ENCODE peak calls at places on chromosomes 11 and 22, in nine cellular contexts. J is kidney epithelial cell, P is A673, H is stomach, L is fibroblast of lung, U is GM23248, A is right atrium auricular region, G is BE2C, D is prostate gland. B is an unnamed sample.

GRCh38 chr11:110858556-110858921 is 146.3 kb upstream of the ARHGAP20 start:
- DNase-seq in J (no peak), P (no peak), H (peak; percentile 27), L (no peak), U (peak; percentile 30), A (peak; percentile 62), G (no peak), D (no peak), B (no peak)

GRCh38 chr22:48960576-48960975 is 867.1 kb downstream of the BRD1 start:
- DNase-seq in J (no peak), P (no peak), H (no peak), L (no peak), U (no peak), A (no peak), G (no peak), D (no peak), B (no peak)

GRCh38 chr22:46446799-46447198 is 90.6 kb downstream of the CELSR1 start:
- DNase-seq in J (no peak), P (peak; percentile 38), H (no peak), L (no peak), U (no peak), A (no peak), G (peak; percentile 59), D (no peak), B (no peak)

GRCh38 chr22:44207981-44208317 is 27.2 kb downstream of the PARVG start:
- DNase-seq in J (no peak), P (no peak), H (no peak), L (no peak), U (no peak), A (no peak), G (no peak), D (no peak), B (no peak)

GRCh38 chr11:121894581-121894980 is 221.4 kb downstream of the BLID start:
- DNase-seq in J (no peak), P (no peak), H (no peak), L (peak; percentile 76), U (peak; percentile 76), A (no peak), G (no peak), D (no peak), B (peak; percentile 68)

GRCh38 chr11:115197031-115197430 is 307.2 kb downstream of the CADM1 start:
- DNase-seq in J (no peak), P (no peak), H (no peak), L (peak; percentile 19), U (no peak), A (no peak), G (no peak), D (no peak), B (no peak)

GRCh38 chr11:18527512-18527911 is 770 bp upstream of the TSG101 start:
- DNase-seq in J (peak; percentile 10), P (peak; percentile 18), H (no peak), L (peak; percentile 27), U (peak; percentile 77), A (no peak), G (no peak), D (no peak), B (peak; percentile 18)

GRCh38 chr11:69874178-69874983 is 55.2 kb upstream of the FGF3 start:
- DNase-seq in J (no peak), P (no peak), H (no peak), L (no peak), U (no peak), A (no peak), G (no peak), D (no peak), B (no peak)

GRCh38 chr11:101100601-101101000 is 29.0 kb downstream of the PGR start:
- DNase-seq in J (no peak), P (no peak), H (no peak), L (no peak), U (no peak), A (no peak), G (no peak), D (no peak), B (no peak)

GRCh38 chr11:75577198-75577597 is 15.1 kb downstream of the SERPINH1 start:
- DNase-seq in J (no peak), P (peak; percentile 58), H (peak; percentile 52), L (no peak), U (peak; percentile 63), A (no peak), G (peak; percentile 72), D (peak; percentile 21), B (no peak)

GRCh38 chr11:75802913-75803820 is 11.8 kb upstream of the UVRAG start:
- DNase-seq in J (no peak), P (peak; percentile 76), H (peak; percentile 83), L (peak; percentile 34), U (peak; percentile 77), A (peak; percentile 88), G (peak; percentile 76), D (peak; percentile 62), B (peak; percentile 14)

GRCh38 chr22:29152381-29153138 is 53.1 kb upstream of the EMID1 start:
- DNase-seq in J (no peak), P (peak; percentile 85), H (peak; percentile 25), L (peak; percentile 26), U (no peak), A (peak; percentile 64), G (no peak), D (no peak), B (peak; percentile 14)

GRCh38 chr11:47553417-47553746 is 450 bp upstream of the CELF1 start:
- DNase-seq in J (no peak), P (no peak), H (peak; percentile 27), L (no peak), U (peak; percentile 68), A (peak; percentile 60), G (no peak), D (no peak), B (no peak)

GRCh38 chr11:72223615-72224586 is 666 bp upstream of the INPPL1 start:
- DNase-seq in J (no peak), P (peak; percentile 67), H (peak; percentile 82), L (peak; percentile 72), U (peak; percentile 83), A (peak; percentile 61), G (peak; percentile 74), D (peak; percentile 72), B (peak; percentile 60)

GRCh38 chr11:2521681-2522630 is 77.1 kb downstream of the KCNQ1 start:
- DNase-seq in J (no peak), P (no peak), H (peak; percentile 17), L (no peak), U (no peak), A (peak; percentile 44), G (peak; percentile 1), D (no peak), B (no peak)

GRCh38 chr11:12677131-12677530 is 2.9 kb downstream of the TEAD1 start:
- DNase-seq in J (no peak), P (no peak), H (no peak), L (peak; percentile 53), U (peak; percentile 35), A (no peak), G (peak; percentile 52), D (no peak), B (no peak)

GRCh38 chr11:113587318-113587739 is 112.1 kb upstream of the DRD2 start:
- DNase-seq in J (no peak), P (no peak), H (no peak), L (peak; percentile 48), U (peak; percentile 91), A (no peak), G (peak; percentile 43), D (no peak), B (peak; percentile 27)

DNA sequence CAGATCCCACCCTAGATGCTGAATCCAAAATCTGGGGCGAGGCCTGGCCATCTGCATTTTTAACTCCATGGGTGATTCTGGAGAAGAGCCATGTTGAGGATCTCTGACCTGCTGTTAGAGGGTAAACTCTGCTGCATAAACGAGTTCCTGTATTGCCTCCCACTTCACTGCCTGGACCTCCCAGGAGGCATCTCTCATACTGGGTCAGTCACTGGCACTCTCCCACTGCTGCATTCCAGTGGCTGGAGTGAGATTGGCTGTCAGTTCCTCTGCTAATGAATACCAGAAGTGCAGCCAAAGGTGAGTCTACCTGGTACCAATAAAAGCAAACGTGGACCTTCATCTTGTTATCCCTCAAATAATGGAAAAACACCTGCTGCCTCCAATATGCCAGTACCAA is 10.3 kb downstream of the POLDIP3 start:
- DNase-seq in J (no peak), P (no peak), H (peak; percentile 51), L (peak; percentile 59), U (peak; percentile 49), A (no peak), G (no peak), D (no peak), B (peak; percentile 44)
- H3K36me3 ChIP-seq in J (peaks cover 3% of the 10 kb centered on the region), P (peaks cover 51% of the 10 kb centered on the region), H (peaks cover 60% of the 10 kb centered on the region), L (peaks cover 11% of the 10 kb centered on the region), U (peaks cover 32% of the 10 kb centered on the region), A (peaks cover 34% of the 10 kb centered on the region), G (peaks cover 75% of the 10 kb centered on the region), D (no peaks in the 10 kb centered on the region), B (peaks cover 26% of the 10 kb centered on the region)

GRCh38 chr11:108486828-108487227 is 11.4 kb downstream of the POGLUT3 start:
- DNase-seq in J (no peak), P (no peak), H (no peak), L (no peak), U (no peak), A (no peak), G (no peak), D (no peak), B (no peak)
- H3K36me3 ChIP-seq in J (no peaks in the 10 kb centered on the region), P (peaks cover 58% of the 10 kb centered on the region), H (peaks cover 77% of the 10 kb centered on the region), L (peaks cover 4% of the 10 kb centered on the region), U (no peaks in the 10 kb centered on the region), A (peaks cover 46% of the 10 kb centered on the region), G (no peaks in the 10 kb centered on the region), D (no peaks in the 10 kb centered on the region), B (peaks cover 19% of the 10 kb centered on the region)

DNA sequence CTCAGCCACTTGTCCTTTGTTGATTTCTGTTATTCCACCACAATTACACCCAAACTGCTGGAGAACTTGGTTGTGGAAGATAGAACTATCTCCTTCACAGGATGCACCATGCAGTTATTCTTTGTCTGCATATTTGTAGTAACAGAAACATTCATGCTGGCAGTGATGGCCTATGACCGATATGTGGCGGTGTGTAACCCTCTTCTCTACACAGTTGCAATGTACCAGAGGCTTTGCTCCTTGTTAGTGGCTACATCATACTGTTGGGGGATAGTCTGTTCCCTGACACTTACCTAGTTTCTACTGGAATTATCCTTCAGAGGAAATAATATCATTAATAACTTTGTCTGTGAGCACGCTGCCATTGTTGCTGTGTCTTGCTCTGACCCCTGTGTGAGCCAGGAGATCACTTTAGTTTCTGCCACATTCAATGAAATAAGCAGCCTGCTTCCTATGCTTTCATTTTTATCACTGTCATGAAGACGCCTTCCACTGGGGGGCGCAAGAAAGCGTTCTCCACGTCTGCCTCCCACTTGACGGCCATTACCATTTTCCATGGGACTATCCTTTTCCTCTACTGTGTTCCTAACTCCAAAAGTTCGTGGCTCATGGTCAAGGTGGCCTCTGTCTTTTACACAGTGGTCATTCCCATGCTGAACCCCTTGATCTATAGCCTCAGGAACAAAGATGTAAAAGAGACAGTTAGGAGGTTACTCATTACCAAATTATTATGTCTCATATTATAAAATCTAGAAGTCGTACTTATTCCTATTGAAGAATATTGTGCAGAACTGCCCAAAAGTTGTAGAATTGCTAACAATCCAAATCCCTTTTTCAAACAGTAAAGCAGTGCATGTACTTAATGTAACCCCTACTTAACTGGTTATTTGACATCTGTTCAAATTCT is 53.2 kb downstream of the OR4C6 start:
- DNase-seq in J (no peak), P (peak; percentile 58), H (no peak), L (no peak), U (peak; percentile 1), A (no peak), G (peak; percentile 37), D (no peak), B (no peak)
- H3K36me3 ChIP-seq in J (no peaks in the 10 kb centered on the region), P (no peaks in the 10 kb centered on the region), H (no peaks in the 10 kb centered on the region), L (no peaks in the 10 kb centered on the region), U (no peaks in the 10 kb centered on the region), A (no peaks in the 10 kb centered on the region), G (no peaks in the 10 kb centered on the region), D (no peaks in the 10 kb centered on the region), B (no peaks in the 10 kb centered on the region)

DNA sequence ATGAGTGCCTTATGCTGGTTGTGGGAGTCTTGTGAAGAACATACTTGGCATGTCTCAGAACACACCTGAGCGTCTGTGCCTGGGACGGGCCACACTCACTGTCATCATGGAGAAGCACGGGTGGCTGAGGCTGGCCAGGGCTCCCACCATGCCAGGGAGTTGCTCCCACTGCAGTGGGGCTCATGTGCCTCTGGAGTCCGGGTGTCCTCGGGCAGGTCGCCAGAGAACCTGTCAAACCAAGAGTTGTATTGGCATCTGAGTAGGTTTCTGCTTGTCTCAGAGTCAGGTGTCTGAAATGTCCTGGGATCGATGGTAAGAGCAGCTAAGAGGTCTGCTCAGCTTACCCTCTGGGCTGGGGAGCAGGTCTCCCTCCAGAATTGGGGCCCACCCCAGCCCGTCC is 92.1 kb downstream of the BCR start:
- DNase-seq in J (no peak), P (no peak), H (no peak), L (no peak), U (no peak), A (no peak), G (no peak), D (no peak), B (no peak)
- H3K36me3 ChIP-seq in J (peaks cover 7% of the 10 kb centered on the region), P (peaks cover 10% of the 10 kb centered on the region), H (peaks cover 99% of the 10 kb centered on the region), L (peaks cover 12% of the 10 kb centered on the region), U (no peaks in the 10 kb centered on the region), A (peaks cover 29% of the 10 kb centered on the region), G (no peaks in the 10 kb centered on the region), D (peaks cover 2% of the 10 kb centered on the region), B (peaks cover 3% of the 10 kb centered on the region)

B was measured in astrocyte.